ENCODE peak calls at places on chromosome 20, in ten cellular contexts. F, N, Z, V, J, Q, E, G, A and C are unnamed samples.

GRCh38 chr20:34522969-34523871 is 7.0 kb downstream of the DYNLRB1 start:
- DNase-seq in F (peak; percentile 70), N (peak; percentile 35), Z (peak; percentile 82), V (peak; percentile 72), J (peak; percentile 64), Q (peak; percentile 52), E (no peak), G (peak; percentile 84), A (peak; percentile 61), C (no peak)

GRCh38 chr20:50187403-50188051 is 3.1 kb upstream of the CEBPB start:
- DNase-seq in F (peak; percentile 67), N (no peak), Z (peak; percentile 88), V (peak; percentile 59), J (peak; percentile 75), Q (no peak), E (peak; percentile 71), G (no peak), A (peak; percentile 64), C (no peak)

GRCh38 chr20:19806806-19807691 is 49.0 kb downstream of the RIN2 start:
- DNase-seq in F (peak; percentile 51), N (no peak), Z (peak; percentile 32), V (no peak), J (peak; percentile 54), Q (no peak), E (no peak), G (no peak), A (peak; percentile 72), C (no peak)

GRCh38 chr20:51695574-51696303 is 72.5 kb downstream of the ATP9A start:
- DNase-seq in F (no peak), N (no peak), Z (peak; percentile 46), V (no peak), J (peak; percentile 74), Q (no peak), E (no peak), G (no peak), A (peak; percentile 52), C (no peak)

GRCh38 chr20:38471987-38472512 is 593 bp upstream of the RALGAPB start:
- DNase-seq in F (peak; percentile 32), N (no peak), Z (no peak), V (no peak), J (no peak), Q (peak; percentile 8), E (no peak), G (no peak), A (no peak), C (no peak)

GRCh38 chr20:35842361-35842760 is 70.5 kb downstream of the PHF20 start:
- DNase-seq in F (no peak), N (no peak), Z (no peak), V (no peak), J (no peak), Q (no peak), E (no peak), G (no peak), A (no peak), C (no peak)

GRCh38 chr20:50169329-50169823 is 15.9 kb upstream of the PEDS1 start:
- DNase-seq in F (peak; percentile 90), N (peak; percentile 86), Z (peak; percentile 83), V (peak; percentile 89), J (peak; percentile 81), Q (peak; percentile 80), E (peak; percentile 79), G (peak; percentile 87), A (peak; percentile 85), C (peak; percentile 83)

GRCh38 chr20:21027569-21027968 is 78.6 kb downstream of the LINC00237 start:
- DNase-seq in F (no peak), N (no peak), Z (peak; percentile 62), V (no peak), J (no peak), Q (peak; percentile 22), E (no peak), G (peak; percentile 83), A (no peak), C (no peak)

GRCh38 chr20:33732166-33732970 is 572 bp downstream of the ZNF341 start:
- DNase-seq in F (peak; percentile 89), N (peak; percentile 72), Z (peak; percentile 89), V (peak; percentile 92), J (peak; percentile 78), Q (no peak), E (peak; percentile 93), G (peak; percentile 83), A (no peak), C (no peak)

GRCh38 chr20:16918366-16918765 is 170.2 kb downstream of the OTOR start:
- DNase-seq in F (no peak), N (no peak), Z (no peak), V (no peak), J (no peak), Q (no peak), E (no peak), G (no peak), A (no peak), C (no peak)

GRCh38 chr20:53943522-53944291 is 126.7 kb downstream of the BCAS1 start:
- DNase-seq in F (peak; percentile 36), N (peak; percentile 25), Z (no peak), V (no peak), J (peak; percentile 58), Q (peak; percentile 57), E (no peak), G (no peak), A (peak; percentile 66), C (no peak)

GRCh38 chr20:5544175-5544574 is 206.0 kb upstream of the SHLD1 start:
- DNase-seq in F (no peak), N (no peak), Z (no peak), V (no peak), J (no peak), Q (no peak), E (no peak), G (no peak), A (no peak), C (no peak)

GRCh38 chr20:32828029-32828666 is 8.4 kb downstream of the MAPRE1 start:
- DNase-seq in F (no peak), N (no peak), Z (no peak), V (no peak), J (peak; percentile 22), Q (no peak), E (no peak), G (no peak), A (no peak), C (no peak)

GRCh38 chr20:3815703-3816315 is 4.5 kb upstream of the AP5S1 start:
- DNase-seq in F (no peak), N (peak; percentile 23), Z (no peak), V (no peak), J (no peak), Q (no peak), E (peak; percentile 34), G (no peak), A (no peak), C (no peak)

GRCh38 chr20:49887251-49887827 is 28.0 kb downstream of the SPATA2 start:
- DNase-seq in F (no peak), N (no peak), Z (no peak), V (no peak), J (no peak), Q (no peak), E (no peak), G (no peak), A (no peak), C (no peak)

GRCh38 chr20:58702859-58703648 is 10.5 kb downstream of the NPEPL1 start:
- DNase-seq in F (no peak), N (no peak), Z (no peak), V (peak; percentile 6), J (no peak), Q (no peak), E (no peak), G (no peak), A (no peak), C (no peak)
- TF ChIP-seq CTCF in F (no peak), N (peak; percentile 19), Z (no peak), V (no peak), J (peak; percentile 35), Q (peak; percentile 26), E (peak; percentile 22), G (peak; percentile 64), A (peak; percentile 33), C (no peak)

GRCh38 chr20:40970218-40970617 is 58.4 kb upstream of the TOP1 start:
- DNase-seq in F (no peak), N (no peak), Z (no peak), V (no peak), J (no peak), Q (no peak), E (no peak), G (peak; percentile 69), A (no peak), C (no peak)
- TF ChIP-seq CTCF in F (no peak), N (no peak), Z (no peak), V (no peak), J (no peak), Q (peak; percentile 16), E (no peak), G (peak; percentile 53), A (peak; percentile 25), C (no peak)

GRCh38 chr20:22384978-22385377 is 199.4 kb downstream of the FOXA2 start:
- DNase-seq in F (no peak), N (no peak), Z (no peak), V (no peak), J (no peak), Q (no peak), E (no peak), G (no peak), A (no peak), C (no peak)

GRCh38 chr20:22383156-22383555 is 201.2 kb downstream of the FOXA2 start:
- DNase-seq in F (no peak), N (no peak), Z (no peak), V (no peak), J (no peak), Q (no peak), E (no peak), G (no peak), A (no peak), C (no peak)

GRCh38 chr20:22387452-22387851 is 196.9 kb downstream of the FOXA2 start:
- DNase-seq in F (no peak), N (no peak), Z (no peak), V (no peak), J (no peak), Q (no peak), E (no peak), G (no peak), A (no peak), C (no peak)

GRCh38 chr20:22386300-22386623 is 198.1 kb downstream of the FOXA2 start:
- DNase-seq in F (no peak), N (no peak), Z (no peak), V (no peak), J (no peak), Q (no peak), E (no peak), G (no peak), A (no peak), C (no peak)

GRCh38 chr20:22385602-22386299 is 198.6 kb downstream of the FOXA2 start:
- DNase-seq in F (no peak), N (no peak), Z (peak; percentile 74), V (no peak), J (no peak), Q (no peak), E (no peak), G (no peak), A (peak; percentile 43), C (no peak)
- TF ChIP-seq CTCF in F (no peak), N (no peak), Z (peak; percentile 90), V (peak; percentile 12), J (no peak), Q (peak; percentile 51), E (peak; percentile 37), G (peak; percentile 56), A (peak; percentile 5), C (no peak)

DNA sequence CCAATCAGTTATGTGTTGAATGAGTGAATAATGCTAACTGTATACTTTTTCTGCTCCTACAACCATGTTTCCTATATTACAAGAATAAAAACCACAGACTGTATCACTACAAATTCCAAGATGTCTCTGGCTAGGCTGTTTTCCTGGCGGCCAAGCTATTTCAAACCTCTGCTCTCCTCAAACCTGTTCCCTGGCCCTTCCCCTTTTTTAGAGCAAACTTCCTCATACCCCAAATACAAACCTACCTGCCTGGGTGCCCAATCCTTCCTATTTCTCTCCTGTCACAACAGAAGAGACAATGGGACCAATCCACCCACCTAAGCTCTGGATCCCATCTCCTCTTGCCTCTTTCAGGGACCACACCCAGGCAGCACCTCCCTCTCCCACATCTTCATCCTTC is 7.5 kb downstream of the TOMM34 start:
- DNase-seq in F (no peak), N (no peak), Z (no peak), V (no peak), J (no peak), Q (no peak), E (no peak), G (no peak), A (no peak), C (no peak)
- TF ChIP-seq CTCF in F (no peak), N (no peak), Z (no peak), V (no peak), J (no peak), Q (no peak), E (no peak), G (no peak), A (no peak), C (no peak)